ENCODE peak calls at places on chromosomes 11 and 22, in eight cellular contexts. E is activated CD4-positive, alpha-beta T cell treated with anti-CD3 and anti-CD28 coated beads for 24 hours; T is NCI-H2029; Y is ELR; V is HepG2; D is GDM1; O is RWPE2; G is nephron progenitor cell. M is an unnamed sample.

GRCh38 chr11:80694385-80694784 is 1253.6 kb upstream of the TENM4 start:
- DNase-seq in O (no peak), D (no peak), V (no peak), G (no peak), E (no peak), T (no peak), Y (no peak), M (no peak)

GRCh38 chr22:41551882-41552582 is 7.8 kb upstream of the POLR3H start:
- DNase-seq in V (no peak), T (no peak), O (no peak), Y (no peak), G (no peak), E (no peak), D (no peak), M (no peak)

GRCh38 chr11:11555228-11555627 is 66.6 kb downstream of the GALNT18 start:
- DNase-seq in V (no peak), T (peak; percentile 94), O (no peak), D (no peak), G (peak; percentile 42), E (no peak), Y (no peak), M (no peak)

GRCh38 chr11:68552542-68552941 is 92.0 kb downstream of the PPP6R3 start:
- DNase-seq in D (no peak), E (no peak), V (no peak), O (no peak), Y (no peak), T (no peak), G (no peak), M (no peak)

GRCh38 chr22:37220543-37220968 is 8.3 kb upstream of the SSTR3 start:
- DNase-seq in O (no peak), Y (no peak), V (no peak), T (no peak), G (no peak), E (no peak), D (no peak), M (no peak)

GRCh38 chr11:9982127-9982795 is 311.8 kb downstream of the SBF2 start:
- DNase-seq in Y (peak; percentile 44), D (no peak), G (no peak), V (no peak), E (no peak), O (no peak), T (no peak), M (no peak)

GRCh38 chr11:40397141-40397540 is 1062.3 kb downstream of the LRRC4C start:
- DNase-seq in T (no peak), V (no peak), O (no peak), Y (no peak), G (no peak), D (no peak), E (no peak), M (no peak)

GRCh38 chr11:118074785-118075184 is 2.1 kb upstream of the TMPRSS4 start:
- DNase-seq in G (no peak), T (no peak), E (no peak), D (no peak), O (peak; percentile 88), V (no peak), Y (no peak), M (peak; percentile 88)

GRCh38 chr11:104926771-104927470 is 28.7 kb upstream of the CASP12 start:
- DNase-seq in E (no peak), V (no peak), T (no peak), G (peak; percentile 1), D (no peak), Y (no peak), O (no peak), M (no peak)

GRCh38 chr11:3160252-3161031 is 4.7 kb downstream of the OSBPL5 start:
- DNase-seq in E (no peak), V (no peak), T (peak; percentile 69), G (peak; percentile 89), Y (peak; percentile 93), D (no peak), O (no peak), M (peak; percentile 87)

GRCh38 chr11:62552465-62552782 is 5.8 kb upstream of the AHNAK start:
- DNase-seq in D (no peak), O (no peak), V (no peak), G (no peak), Y (peak; percentile 58), E (no peak), T (no peak), M (no peak)

M was measured in ureter.